ENCODE peak calls at places on chromosomes 2 and 18, in nine cellular contexts. O is lower lobe of right lung; V is activated CD8-positive, alpha-beta T cell treated with anti-CD3 and anti-CD28 coated beads for 36 hours; A is tibial nerve; N is activated B cell treated with CpG ODN at 0.5 μM for 24 hours; E is brain microvascular endothelial cell; B is neural crest cell; P is spleen; H is CD8-positive, alpha-beta T cell. J is an unnamed sample.

GRCh38 chr2:127403460-127403859 is 14.8 kb upstream of the PROC start:
- DNase-seq in O (no peak), V (no peak), H (no peak), N (no peak), A (no peak), E (no peak), P (peak; percentile 59), B (no peak), J (no peak)

GRCh38 chr2:111662771-111663470 is 221.1 kb downstream of the ANAPC1 start:
- DNase-seq in O (no peak), P (no peak), N (no peak), A (no peak), H (no peak), V (peak; percentile 52), E (peak; percentile 11), B (no peak), J (no peak)

GRCh38 chr2:158034198-158034831 is 67.4 kb upstream of the UPP2 start:
- DNase-seq in E (peak; percentile 73), V (peak; percentile 32), A (no peak), N (no peak), H (no peak), B (peak; percentile 31), O (no peak), P (no peak), J (no peak)

GRCh38 chr18:51235011-51235789 is 37.7 kb upstream of the MEX3C start:
- DNase-seq in O (no peak), N (no peak), P (no peak), V (peak; percentile 72), B (no peak), A (no peak), H (no peak), E (peak; percentile 69), J (no peak)

GRCh38 chr2:227703961-227704360 is 13.9 kb downstream of the SLC19A3 start:
- DNase-seq in N (no peak), E (no peak), H (no peak), B (no peak), V (no peak), A (no peak), P (no peak), O (no peak), J (peak; percentile 7)

GRCh38 chr2:130825231-130825971 is 11.3 kb upstream of the ARHGEF4 start:
- DNase-seq in V (no peak), H (no peak), N (no peak), B (peak; percentile 27), A (no peak), E (no peak), O (no peak), P (peak; percentile 56), J (no peak)

GRCh38 chr18:55764382-55764781 is 176.4 kb upstream of the TCF4 start:
- DNase-seq in A (no peak), N (no peak), P (no peak), H (no peak), V (no peak), O (no peak), B (no peak), E (no peak), J (no peak)

GRCh38 chr2:221972813-221973478 is 325.9 kb downstream of the PAX3 start:
- DNase-seq in O (no peak), A (no peak), P (no peak), B (no peak), E (no peak), V (no peak), N (no peak), H (no peak), J (no peak)

GRCh38 chr2:217948341-217948791 is 54.4 kb downstream of the TNS1 start:
- DNase-seq in E (no peak), O (peak; percentile 35), B (no peak), A (no peak), P (peak; percentile 67), H (no peak), V (no peak), N (no peak), J (no peak)

GRCh38 chr2:217948897-217949296 is 53.9 kb downstream of the TNS1 start:
- DNase-seq in O (no peak), H (no peak), P (peak; percentile 54), E (no peak), B (no peak), N (no peak), A (no peak), V (no peak), J (no peak)

GRCh38 chr2:217946071-217946470 is 56.7 kb downstream of the TNS1 start:
- DNase-seq in B (no peak), O (no peak), E (no peak), V (no peak), H (no peak), A (no peak), N (no peak), P (peak; percentile 48), J (no peak)

GRCh38 chr2:217949448-217949847 is 53.3 kb downstream of the TNS1 start:
- DNase-seq in V (no peak), O (no peak), E (no peak), P (no peak), N (no peak), A (no peak), B (no peak), H (no peak), J (no peak)

GRCh38 chr2:217947341-217948316 is 55.2 kb downstream of the TNS1 start:
- DNase-seq in N (no peak), B (no peak), V (no peak), P (peak; percentile 47), E (no peak), H (no peak), O (peak; percentile 53), A (no peak), J (no peak)
- TF ChIP-seq CTCF in N (no peak), B (no peak), V (no peak), P (no peak), E (peak; percentile 24), H (no peak), O (peak; percentile 25), A (no peak), J (no peak)

GRCh38 chr2:208265371-208265806 is 666 bp upstream of the PIKFYVE start:
- DNase-seq in A (no peak), V (peak; percentile 70), P (peak; percentile 85), H (peak; percentile 52), B (no peak), E (peak; percentile 61), N (no peak), O (no peak), J (peak; percentile 24)

GRCh38 chr2:208265807-208266640 is at the start of gene PIKFYVE:
- DNase-seq in N (peak; percentile 85), P (peak; percentile 98), V (peak; percentile 95), E (peak; percentile 98), O (peak; percentile 96), H (peak; percentile 88), B (peak; percentile 87), A (peak; percentile 89), J (peak; percentile 91)

GRCh38 chr2:208269091-208269490 is 3.0 kb downstream of the PIKFYVE start:
- DNase-seq in B (no peak), E (no peak), O (no peak), A (no peak), N (no peak), H (no peak), P (no peak), V (peak; percentile 21), J (no peak)

GRCh38 chr2:208268553-208268952 is 2.5 kb downstream of the PIKFYVE start:
- DNase-seq in O (no peak), P (no peak), V (no peak), N (no peak), A (no peak), B (no peak), E (no peak), H (no peak), J (no peak)

DNA sequence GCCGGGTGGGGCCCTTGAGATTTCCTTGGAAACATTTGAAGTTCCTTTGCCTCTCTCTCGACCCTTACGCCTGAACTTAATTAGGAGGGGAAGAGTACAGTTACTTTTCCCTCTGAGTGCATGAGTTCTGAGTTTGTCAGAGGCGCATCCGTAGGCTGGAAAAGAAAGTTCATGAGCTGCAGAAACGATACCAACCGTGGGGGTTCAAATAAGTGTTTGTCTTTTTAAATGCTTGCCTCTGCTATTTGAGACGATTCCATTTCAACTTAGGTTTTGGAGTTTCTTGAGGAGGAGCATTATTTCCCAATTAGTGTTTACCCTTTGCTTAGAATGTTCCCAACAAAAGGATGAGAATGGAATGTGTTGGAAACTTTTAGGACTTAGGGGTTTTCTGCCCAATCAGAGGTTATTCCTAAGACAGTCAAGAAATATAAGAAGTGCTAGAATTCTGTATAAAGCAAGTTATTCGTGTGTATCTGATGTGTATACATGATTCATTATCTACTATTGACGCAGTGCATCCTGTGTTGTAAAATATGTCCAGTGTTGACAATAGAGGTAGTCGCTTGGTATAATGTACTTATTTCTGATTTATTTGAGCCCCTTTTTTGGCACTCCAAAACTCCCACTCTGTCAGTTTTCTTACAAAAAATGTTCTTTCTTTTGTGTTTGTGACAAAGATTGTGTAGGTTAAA is 733 bp downstream of the PIKFYVE start:
- DNase-seq in N (no peak), P (no peak), E (no peak), H (no peak), A (no peak), V (no peak), O (no peak), B (no peak), J (peak; percentile 7)
- TF ChIP-seq CTCF in N (no peak), P (no peak), E (peak; percentile 12), H (no peak), A (no peak), V (no peak), O (no peak), B (no peak), J (no peak)

GRCh38 chr2:230677182-230677946 is 35.3 kb upstream of the CAB39 start:
- DNase-seq in O (no peak), B (no peak), V (no peak), P (no peak), N (no peak), E (no peak), A (no peak), H (no peak), J (no peak)

GRCh38 chr2:230678451-230678850 is 34.2 kb upstream of the CAB39 start:
- DNase-seq in E (no peak), N (no peak), O (no peak), B (no peak), V (peak; percentile 21), A (no peak), P (no peak), H (no peak), J (no peak)

GRCh38 chr2:230682546-230682945 is 30.1 kb upstream of the CAB39 start:
- DNase-seq in O (no peak), E (no peak), H (no peak), V (no peak), N (no peak), P (no peak), B (no peak), A (no peak), J (no peak)

GRCh38 chr2:230678018-230678417 is 34.6 kb upstream of the CAB39 start:
- DNase-seq in P (no peak), A (no peak), E (no peak), O (no peak), B (no peak), V (peak; percentile 19), H (no peak), N (no peak), J (no peak)

GRCh38 chr2:230680463-230681195 is 32.0 kb upstream of the CAB39 start:
- DNase-seq in N (no peak), B (no peak), E (no peak), P (no peak), O (no peak), V (peak; percentile 52), H (no peak), A (no peak), J (no peak)
- TF ChIP-seq CTCF in N (no peak), B (no peak), E (peak; percentile 28), P (no peak), O (no peak), V (no peak), H (no peak), A (no peak), J (no peak)

GRCh38 chr2:134379722-134380121 is 125.8 kb downstream of the MGAT5 start:
- DNase-seq in H (no peak), O (no peak), N (no peak), P (no peak), E (no peak), B (no peak), A (no peak), V (no peak), J (no peak)

GRCh38 chr2:134379293-134379692 is 125.4 kb downstream of the MGAT5 start:
- DNase-seq in O (no peak), P (no peak), V (no peak), A (no peak), N (no peak), B (no peak), H (no peak), E (no peak), J (no peak)

GRCh38 chr2:134372611-134373131 is 118.8 kb downstream of the MGAT5 start:
- DNase-seq in O (no peak), H (no peak), N (no peak), P (no peak), E (peak; percentile 58), B (no peak), V (no peak), A (no peak), J (peak; percentile 85)

GRCh38 chr2:134377730-134378129 is 123.9 kb downstream of the MGAT5 start:
- DNase-seq in A (no peak), P (no peak), V (no peak), O (no peak), E (no peak), B (no peak), H (no peak), N (no peak), J (no peak)

DNA sequence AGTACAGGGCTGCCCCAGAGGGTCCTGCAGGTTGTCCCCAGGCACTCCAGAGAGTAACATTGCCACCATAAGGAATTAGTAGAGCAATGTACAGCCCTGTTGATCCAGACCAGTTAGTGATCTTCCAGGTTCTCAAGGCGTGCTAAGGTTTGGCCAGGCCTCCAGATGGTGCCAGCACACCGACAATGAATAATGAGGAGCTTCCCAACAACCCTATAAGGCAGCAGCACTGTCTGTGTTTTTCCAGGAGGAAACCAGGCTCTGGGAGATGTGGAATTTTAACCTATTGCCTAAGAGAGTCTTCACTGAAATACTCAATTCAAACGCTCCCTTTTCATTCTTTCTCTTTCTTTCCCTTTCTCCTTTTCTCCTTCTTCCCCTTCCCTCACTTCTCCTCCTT is 122.1 kb downstream of the MGAT5 start:
- DNase-seq in O (no peak), H (no peak), V (no peak), B (no peak), N (no peak), E (peak; percentile 18), P (no peak), A (peak; percentile 29), J (peak; percentile 36)
- TF ChIP-seq CTCF in O (no peak), H (no peak), V (no peak), B (no peak), N (no peak), E (peak; percentile 62), P (no peak), A (peak; percentile 59), J (peak; percentile 43)